ENCODE peak calls at places on chromosomes 6 and 20, in seven cellular contexts. One of them, this sample, is unnamed.

GRCh38 chr6:140871911-140872310 is 1260.8 kb upstream of the GJE1 start:
- DNase-seq in tibial artery: no peak
- DNase-seq in glutamatergic neuron: no peak
- DNase-seq in T-helper 1 cell: no peak
- DNase-seq in DMS 273 treated with DMSO at 0.1 percent for 48 hours: no peak
- DNase-seq in caudate nucleus: no peak
- DNase-seq in RPMI7951: no peak
- DNase-seq in this sample: peak; percentile 72

GRCh38 chr6:167150815-167151557 is 6.8 kb downstream of the GPR31 start:
- DNase-seq in DMS 273 treated with DMSO at 0.1 percent for 48 hours: no peak
- DNase-seq in tibial artery: no peak
- DNase-seq in RPMI7951: no peak
- DNase-seq in T-helper 1 cell: no peak
- DNase-seq in caudate nucleus: no peak
- DNase-seq in glutamatergic neuron: no peak
- DNase-seq in this sample: no peak

GRCh38 chr20:36666181-36666740 is 20.3 kb upstream of the SLA2 start:
- DNase-seq in T-helper 1 cell: no peak
- DNase-seq in RPMI7951: peak; percentile 30
- DNase-seq in DMS 273 treated with DMSO at 0.1 percent for 48 hours: no peak
- DNase-seq in tibial artery: no peak
- DNase-seq in caudate nucleus: no peak
- DNase-seq in glutamatergic neuron: no peak
- DNase-seq in this sample: peak; percentile 36

GRCh38 chr6:139369568-139370046 is 4.8 kb downstream of the CITED2 start:
- DNase-seq in tibial artery: no peak
- DNase-seq in glutamatergic neuron: no peak
- DNase-seq in RPMI7951: peak; percentile 53
- DNase-seq in DMS 273 treated with DMSO at 0.1 percent for 48 hours: no peak
- DNase-seq in T-helper 1 cell: no peak
- DNase-seq in caudate nucleus: no peak
- DNase-seq in this sample: peak; percentile 80

GRCh38 chr6:53986165-53986720 is 125.0 kb upstream of the MLIP start:
- DNase-seq in caudate nucleus: no peak
- DNase-seq in T-helper 1 cell: no peak
- DNase-seq in DMS 273 treated with DMSO at 0.1 percent for 48 hours: peak; percentile 51
- DNase-seq in tibial artery: peak; percentile 33
- DNase-seq in RPMI7951: peak; percentile 51
- DNase-seq in glutamatergic neuron: peak; percentile 43
- DNase-seq in this sample: peak; percentile 75

GRCh38 chr20:12594410-12595130 is 414.2 kb upstream of the SPTLC3 start:
- DNase-seq in T-helper 1 cell: no peak
- DNase-seq in RPMI7951: no peak
- DNase-seq in caudate nucleus: no peak
- DNase-seq in tibial artery: no peak
- DNase-seq in DMS 273 treated with DMSO at 0.1 percent for 48 hours: no peak
- DNase-seq in glutamatergic neuron: no peak
- DNase-seq in this sample: peak; percentile 6

GRCh38 chr6:46419576-46420002 is 71.7 kb downstream of the RCAN2 start:
- DNase-seq in caudate nucleus: peak; percentile 7
- DNase-seq in glutamatergic neuron: peak; percentile 41
- DNase-seq in RPMI7951: peak; percentile 58
- DNase-seq in tibial artery: peak; percentile 63
- DNase-seq in DMS 273 treated with DMSO at 0.1 percent for 48 hours: peak; percentile 12
- DNase-seq in T-helper 1 cell: no peak
- DNase-seq in this sample: peak; percentile 73

GRCh38 chr6:148947621-148948444 is 201.0 kb downstream of the UST start:
- DNase-seq in caudate nucleus: peak; percentile 72
- DNase-seq in tibial artery: peak; percentile 90
- DNase-seq in RPMI7951: peak; percentile 72
- DNase-seq in glutamatergic neuron: peak; percentile 88
- DNase-seq in T-helper 1 cell: peak; percentile 63
- DNase-seq in DMS 273 treated with DMSO at 0.1 percent for 48 hours: peak; percentile 5
- DNase-seq in this sample: peak; percentile 80

GRCh38 chr6:11618533-11618932 is 81.0 kb downstream of the TMEM170B start:
- DNase-seq in T-helper 1 cell: no peak
- DNase-seq in tibial artery: no peak
- DNase-seq in caudate nucleus: no peak
- DNase-seq in RPMI7951: no peak
- DNase-seq in DMS 273 treated with DMSO at 0.1 percent for 48 hours: no peak
- DNase-seq in glutamatergic neuron: no peak
- DNase-seq in this sample: peak; percentile 57

GRCh38 chr6:160226118-160226541 is 32.5 kb downstream of the SLC22A2 start:
- DNase-seq in tibial artery: no peak
- DNase-seq in glutamatergic neuron: no peak
- DNase-seq in T-helper 1 cell: no peak
- DNase-seq in DMS 273 treated with DMSO at 0.1 percent for 48 hours: no peak
- DNase-seq in caudate nucleus: no peak
- DNase-seq in RPMI7951: peak; percentile 76
- DNase-seq in this sample: peak; percentile 37

GRCh38 chr6:27237089-27237723 is 10.3 kb upstream of the PRSS16 start:
- DNase-seq in tibial artery: no peak
- DNase-seq in DMS 273 treated with DMSO at 0.1 percent for 48 hours: peak; percentile 87
- DNase-seq in glutamatergic neuron: peak; percentile 34
- DNase-seq in T-helper 1 cell: no peak
- DNase-seq in caudate nucleus: no peak
- DNase-seq in RPMI7951: peak; percentile 53
- DNase-seq in this sample: peak; percentile 80

GRCh38 chr6:157941101-157941863 is 40.4 kb upstream of the SYNJ2 start:
- DNase-seq in RPMI7951: no peak
- DNase-seq in DMS 273 treated with DMSO at 0.1 percent for 48 hours: no peak
- DNase-seq in T-helper 1 cell: no peak
- DNase-seq in caudate nucleus: peak; percentile 67
- DNase-seq in glutamatergic neuron: no peak
- DNase-seq in tibial artery: no peak
- DNase-seq in this sample: no peak